ENCODE peak calls at places on chromosomes 1 and 21, in nine cellular contexts. S is HFFc6, K is substantia nigra, N is HEK293T, X is PC-3, Z is NCI-H2029 treated with DMSO at 0.1 percent for 48 hours, H is amniotic stem cell, V is GM06990, Q is Ammon's horn. W is an unnamed sample.

GRCh38 chr21:41684381-41685245 is 82.2 kb downstream of the RIPK4 start:
- DNase-seq in S (peak; percentile 29), K (no peak), N (no peak), X (peak; percentile 86), Z (no peak), H (peak; percentile 16), V (no peak), Q (no peak), W (no peak)

GRCh38 chr1:228077565-228078330 is 4.8 kb upstream of the ARF1 start:
- DNase-seq in S (no peak), K (no peak), N (no peak), X (no peak), Z (no peak), H (no peak), V (no peak), Q (no peak), W (no peak)

GRCh38 chr1:211606327-211606913 is 27.5 kb upstream of the SLC30A1 start:
- DNase-seq in S (no peak), K (no peak), N (no peak), X (no peak), Z (no peak), H (no peak), V (peak; percentile 43), Q (peak; percentile 63), W (no peak)

GRCh38 chr1:84619383-84620093 is 45.3 kb upstream of the CTBS start:
- DNase-seq in S (peak; percentile 95), K (no peak), N (peak; percentile 30), X (peak; percentile 90), Z (no peak), H (peak; percentile 58), V (no peak), Q (peak; percentile 75), W (peak; percentile 79)

GRCh38 chr1:216247937-216248336 is 175.3 kb downstream of the USH2A start:
- DNase-seq in S (no peak), K (no peak), N (no peak), X (peak; percentile 36), Z (no peak), H (no peak), V (no peak), Q (no peak), W (no peak)

GRCh38 chr1:221035680-221036153 is 156.5 kb downstream of the HLX start:
- DNase-seq in S (peak; percentile 81), K (no peak), N (no peak), X (peak; percentile 92), Z (no peak), H (peak; percentile 30), V (no peak), Q (no peak), W (no peak)

GRCh38 chr1:33008051-33008914 is 28.4 kb downstream of the AK2 start:
- DNase-seq in S (no peak), K (no peak), N (no peak), X (peak; percentile 68), Z (peak; percentile 90), H (no peak), V (no peak), Q (no peak), W (peak; percentile 43)

GRCh38 chr1:183896466-183897026 is 91.6 kb downstream of the RGL1 start:
- DNase-seq in S (peak; percentile 68), K (no peak), N (no peak), X (peak; percentile 84), Z (no peak), H (no peak), V (no peak), Q (no peak), W (no peak)

GRCh38 chr1:229286099-229286766 is 15.3 kb downstream of the RAB4A start:
- DNase-seq in S (no peak), K (no peak), N (no peak), X (no peak), Z (no peak), H (no peak), V (no peak), Q (no peak), W (no peak)

GRCh38 chr1:39933956-39934941 is 20.7 kb upstream of the MFSD2A start:
- DNase-seq in S (peak; percentile 85), K (peak; percentile 37), N (no peak), X (peak; percentile 32), Z (no peak), H (no peak), V (no peak), Q (peak; percentile 62), W (no peak)

GRCh38 chr1:6472391-6472790 is 6.4 kb upstream of the TNFRSF25 start:
- DNase-seq in S (no peak), K (no peak), N (no peak), X (no peak), Z (no peak), H (no peak), V (no peak), Q (no peak), W (no peak)

GRCh38 chr1:92857817-92858216 is 26.0 kb downstream of the RPL5 start:
- DNase-seq in S (no peak), K (no peak), N (no peak), X (no peak), Z (no peak), H (no peak), V (no peak), Q (no peak), W (no peak)

GRCh38 chr1:23951646-23952095 is 8.0 kb upstream of the PNRC2 start:
- DNase-seq in S (peak; percentile 98), K (no peak), N (no peak), X (peak; percentile 89), Z (no peak), H (peak; percentile 12), V (no peak), Q (no peak), W (no peak)

GRCh38 chr1:197314672-197315071 is 46.6 kb downstream of the CRB1 start:
- DNase-seq in S (no peak), K (no peak), N (no peak), X (no peak), Z (no peak), H (no peak), V (no peak), Q (peak; percentile 76), W (no peak)

GRCh38 chr1:176691251-176692228 is 228.6 kb downstream of the PAPPA2 start:
- DNase-seq in S (peak; percentile 32), K (no peak), N (peak; percentile 64), X (peak; percentile 59), Z (peak; percentile 41), H (peak; percentile 43), V (peak; percentile 7), Q (peak; percentile 71), W (peak; percentile 85)

GRCh38 chr1:9233241-9233941 is 1.2 kb upstream of the H6PD start:
- DNase-seq in S (no peak), K (peak; percentile 57), N (no peak), X (no peak), Z (no peak), H (no peak), V (no peak), Q (peak; percentile 47), W (no peak)

GRCh38 chr1:3359346-3360157 is 94.9 kb upstream of the ARHGEF16 start:
- DNase-seq in S (no peak), K (no peak), N (no peak), X (peak; percentile 12), Z (no peak), H (no peak), V (no peak), Q (no peak), W (peak; percentile 70)

GRCh38 chr1:248807067-248807737 is 18.5 kb downstream of the SH3BP5L start:
- DNase-seq in S (no peak), K (peak; percentile 22), N (peak; percentile 51), X (peak; percentile 60), Z (peak; percentile 7), H (no peak), V (no peak), Q (peak; percentile 81), W (peak; percentile 29)

GRCh38 chr1:238710697-238711096 is 675.7 kb upstream of the CHRM3 start:
- DNase-seq in S (no peak), K (no peak), N (no peak), X (peak; percentile 20), Z (no peak), H (no peak), V (no peak), Q (no peak), W (no peak)

GRCh38 chr1:239315623-239316217 is 70.6 kb upstream of the CHRM3 start:
- DNase-seq in S (no peak), K (no peak), N (no peak), X (no peak), Z (no peak), H (no peak), V (no peak), Q (no peak), W (no peak)